ENCODE peak calls at places on chromosomes 7 and 10, in five cellular contexts. F, I, O, P and H are unnamed samples.

GRCh38 chr7:66903360-66904062 is 17.5 kb upstream of the TMEM248 start:
- DNase-seq in P (no peak), I (no peak), O (no peak), F (no peak), H (no peak)

GRCh38 chr7:57399972-57400371 is 50.0 kb upstream of the ZNF716 start:
- DNase-seq in P (no peak), F (no peak), O (no peak), I (no peak), H (no peak)

GRCh38 chr7:30923774-30924413 is 12.2 kb downstream of the AQP1 start:
- DNase-seq in O (no peak), F (peak), P (peak), I (no peak), H (peak)

GRCh38 chr10:68594405-68594804 is 34.3 kb downstream of the TET1 start:
- DNase-seq in I (no peak), O (no peak), F (no peak), P (no peak), H (peak)

GRCh38 chr10:21849624-21850023 is 153.9 kb downstream of the DNAJC1 start:
- DNase-seq in F (no peak), I (no peak), P (no peak), O (no peak), H (no peak)

GRCh38 chr10:75095631-75096030 is 15.8 kb upstream of the SAMD8 start:
- DNase-seq in I (no peak), P (peak), O (no peak), F (no peak), H (no peak)

GRCh38 chr7:115019882-115020605 is 98.2 kb downstream of the MDFIC start:
- DNase-seq in O (no peak), I (no peak), F (no peak), P (no peak), H (no peak)

GRCh38 chr10:19629559-19629958 is 186.7 kb upstream of the PLXDC2 start:
- DNase-seq in F (no peak), P (peak), I (peak), O (no peak), H (peak)

GRCh38 chr7:107882766-107883165 is 8.2 kb upstream of the DLD start:
- DNase-seq in I (no peak), O (no peak), P (no peak), F (no peak), H (no peak)

GRCh38 chr10:103835121-103836045 is 20.0 kb downstream of the SH3PXD2A start:
- DNase-seq in F (no peak), P (peak), O (no peak), I (no peak), H (peak)

GRCh38 chr10:98425511-98426352 is 10.8 kb upstream of the PYROXD2 start:
- DNase-seq in P (no peak), F (peak), O (no peak), I (peak), H (no peak)

GRCh38 chr10:102723989-102724388 is 9.6 kb downstream of the SFXN2 start:
- DNase-seq in F (no peak), P (no peak), I (no peak), O (no peak), H (no peak)

GRCh38 chr7:118368958-118369357 is 144.5 kb downstream of the ANKRD7 start:
- DNase-seq in I (no peak), P (no peak), O (no peak), F (no peak), H (no peak)

GRCh38 chr10:29012926-29013554 is 275.8 kb upstream of the LYZL1 start:
- DNase-seq in P (no peak), I (no peak), F (no peak), O (no peak), H (no peak)

GRCh38 chr7:28410628-28411578 is 1.4 kb upstream of the CREB5 start:
- DNase-seq in F (no peak), O (no peak), I (no peak), P (peak), H (peak)

GRCh38 chr7:131013716-131014115 is 279.7 kb upstream of the KLF14 start:
- DNase-seq in I (no peak), O (no peak), F (no peak), P (no peak), H (no peak)

GRCh38 chr10:114987995-114988394 is 50.0 kb downstream of the TRUB1 start:
- DNase-seq in O (no peak), F (no peak), I (no peak), P (no peak), H (no peak)

GRCh38 chr10:3068201-3068967 is 1.0 kb downstream of the PFKP start:
- DNase-seq in I (no peak), F (peak), O (peak), P (peak), H (peak)

GRCh38 chr7:17506090-17506489 is 207.6 kb downstream of the AHR start:
- DNase-seq in I (peak), O (no peak), F (no peak), P (no peak), H (no peak)

GRCh38 chr10:23381298-23381697 is 36.7 kb upstream of the C10orf67 start:
- DNase-seq in P (no peak), F (no peak), I (no peak), O (no peak), H (no peak)

GRCh38 chr10:16967866-16968721 is 150.9 kb upstream of the RSU1 start:
- DNase-seq in P (no peak), O (no peak), F (no peak), I (no peak), H (no peak)

GRCh38 chr7:83819911-83820310 is 171.0 kb upstream of the SEMA3E start:
- DNase-seq in I (no peak), P (no peak), O (no peak), F (no peak), H (no peak)

GRCh38 chr10:1399431-1400120 is 337.7 kb downstream of the ADARB2 start:
- DNase-seq in F (no peak), P (peak), O (no peak), I (no peak), H (no peak)

GRCh38 chr10:98534046-98534445 is 87.3 kb upstream of the HPS1 start:
- DNase-seq in P (no peak), O (no peak), I (no peak), F (no peak), H (no peak)

GRCh38 chr7:71594746-71595145 is 462.8 kb downstream of the GALNT17 start:
- DNase-seq in O (no peak), P (no peak), I (no peak), F (no peak), H (no peak)

GRCh38 chr10:14532473-14533251 is 201.9 kb upstream of the FRMD4A start:
- DNase-seq in I (no peak), O (no peak), P (no peak), F (no peak), H (no peak)

GRCh38 chr7:108049962-108050361 is 47.0 kb upstream of the LAMB1 start:
- DNase-seq in P (no peak), O (no peak), F (no peak), I (no peak), H (no peak)

GRCh38 chr7:5467645-5468044 is 44.0 kb upstream of the TNRC18 start:
- DNase-seq in O (no peak), I (no peak), F (no peak), P (no peak), H (no peak)

GRCh38 chr7:151235091-151235787 is 3.0 kb downstream of the CHPF2 start:
- DNase-seq in I (no peak), P (no peak), F (no peak), O (no peak), H (no peak)

GRCh38 chr7:92319243-92319642 is 73.5 kb downstream of the ANKIB1 start:
- DNase-seq in P (no peak), O (no peak), F (no peak), I (no peak), H (no peak)

GRCh38 chr7:151631968-151632749 is 112.5 kb upstream of the RHEB start:
- DNase-seq in O (peak), I (peak), F (peak), P (peak), H (peak)

GRCh38 chr10:132450825-132451505 is 54.0 kb downstream of the PWWP2B start:
- DNase-seq in P (no peak), O (no peak), I (no peak), F (no peak), H (peak)